ENCODE peak calls at places on chromosomes 1 and 21, in eight cellular contexts. One of them, this sample, is unnamed.

GRCh38 chr1:64540265-64540791 is 70.4 kb downstream of the CACHD1 start:
- DNase-seq in body of pancreas: no peak
- DNase-seq in heart right ventricle: peak; percentile 9
- DNase-seq in GM23248: peak; percentile 67
- DNase-seq in mucosa of descending colon: no peak
- DNase-seq in psoas muscle: no peak
- DNase-seq in colonic mucosa: no peak
- DNase-seq in GM23338: peak; percentile 53
- DNase-seq in this sample: no peak

GRCh38 chr1:202113690-202114300 is 8.9 kb upstream of the GPR37L1 start:
- DNase-seq in colonic mucosa: no peak
- DNase-seq in heart right ventricle: no peak
- DNase-seq in GM23338: no peak
- DNase-seq in GM23248: no peak
- DNase-seq in body of pancreas: no peak
- DNase-seq in psoas muscle: no peak
- DNase-seq in mucosa of descending colon: no peak
- DNase-seq in this sample: no peak

GRCh38 chr1:110053557-110054428 is 16.7 kb downstream of the ALX3 start:
- DNase-seq in body of pancreas: peak; percentile 73
- DNase-seq in psoas muscle: peak; percentile 77
- DNase-seq in GM23248: peak; percentile 53
- DNase-seq in heart right ventricle: peak; percentile 62
- DNase-seq in mucosa of descending colon: peak; percentile 63
- DNase-seq in GM23338: peak; percentile 76
- DNase-seq in colonic mucosa: peak; percentile 78
- DNase-seq in this sample: peak; percentile 70

GRCh38 chr21:41411449-41412089 is 14.5 kb upstream of the MX1 start:
- DNase-seq in GM23338: peak; percentile 55
- DNase-seq in heart right ventricle: no peak
- DNase-seq in mucosa of descending colon: peak; percentile 76
- DNase-seq in body of pancreas: peak; percentile 49
- DNase-seq in psoas muscle: no peak
- DNase-seq in GM23248: no peak
- DNase-seq in colonic mucosa: peak; percentile 68
- DNase-seq in this sample: peak; percentile 57

GRCh38 chr1:209062081-209062480 is 521.4 kb upstream of the CAMK1G start:
- DNase-seq in colonic mucosa: no peak
- DNase-seq in mucosa of descending colon: no peak
- DNase-seq in psoas muscle: no peak
- DNase-seq in GM23338: no peak
- DNase-seq in GM23248: no peak
- DNase-seq in heart right ventricle: no peak
- DNase-seq in body of pancreas: no peak
- DNase-seq in this sample: no peak

GRCh38 chr1:102172200-102172599 is 175.5 kb upstream of the OLFM3 start:
- DNase-seq in mucosa of descending colon: no peak
- DNase-seq in body of pancreas: no peak
- DNase-seq in GM23248: no peak
- DNase-seq in GM23338: no peak
- DNase-seq in colonic mucosa: no peak
- DNase-seq in psoas muscle: no peak
- DNase-seq in heart right ventricle: no peak
- DNase-seq in this sample: no peak

GRCh38 chr1:43305461-43305860 is 4.7 kb downstream of the TIE1 start:
- DNase-seq in colonic mucosa: no peak
- DNase-seq in GM23248: no peak
- DNase-seq in heart right ventricle: no peak
- DNase-seq in body of pancreas: no peak
- DNase-seq in mucosa of descending colon: peak; percentile 17
- DNase-seq in psoas muscle: no peak
- DNase-seq in GM23338: no peak
- DNase-seq in this sample: no peak

GRCh38 chr1:153957744-153958110 is 685 bp downstream of the CRTC2 start:
- DNase-seq in body of pancreas: no peak
- DNase-seq in GM23248: no peak
- DNase-seq in psoas muscle: no peak
- DNase-seq in mucosa of descending colon: no peak
- DNase-seq in colonic mucosa: peak; percentile 47
- DNase-seq in GM23338: peak; percentile 63
- DNase-seq in heart right ventricle: no peak
- DNase-seq in this sample: no peak

GRCh38 chr1:180643693-180644092 is 11.9 kb downstream of the XPR1 start:
- DNase-seq in colonic mucosa: no peak
- DNase-seq in mucosa of descending colon: no peak
- DNase-seq in body of pancreas: peak; percentile 44
- DNase-seq in heart right ventricle: peak; percentile 56
- DNase-seq in GM23248: peak; percentile 48
- DNase-seq in GM23338: no peak
- DNase-seq in psoas muscle: no peak
- DNase-seq in this sample: no peak

GRCh38 chr1:91148641-91149069 is 126.8 kb upstream of the ZNF644 start:
- DNase-seq in colonic mucosa: no peak
- DNase-seq in mucosa of descending colon: no peak
- DNase-seq in GM23338: peak; percentile 33
- DNase-seq in body of pancreas: no peak
- DNase-seq in heart right ventricle: no peak
- DNase-seq in GM23248: no peak
- DNase-seq in psoas muscle: no peak
- DNase-seq in this sample: no peak

GRCh38 chr1:236920270-236920894 is 83.9 kb downstream of the MT1HL1 start:
- DNase-seq in GM23248: no peak
- DNase-seq in psoas muscle: no peak
- DNase-seq in heart right ventricle: no peak
- DNase-seq in body of pancreas: no peak
- DNase-seq in GM23338: no peak
- DNase-seq in colonic mucosa: no peak
- DNase-seq in mucosa of descending colon: no peak
- DNase-seq in this sample: no peak

GRCh38 chr1:231818342-231818741 is 191.8 kb downstream of the DISC1 start:
- DNase-seq in body of pancreas: no peak
- DNase-seq in mucosa of descending colon: no peak
- DNase-seq in GM23338: no peak
- DNase-seq in psoas muscle: peak; percentile 50
- DNase-seq in GM23248: peak; percentile 28
- DNase-seq in heart right ventricle: peak; percentile 55
- DNase-seq in colonic mucosa: no peak
- DNase-seq in this sample: peak; percentile 90

GRCh38 chr1:110292327-110292741 is 46.8 kb upstream of the RBM15 start:
- DNase-seq in colonic mucosa: peak; percentile 25
- DNase-seq in body of pancreas: no peak
- DNase-seq in heart right ventricle: no peak
- DNase-seq in psoas muscle: no peak
- DNase-seq in mucosa of descending colon: no peak
- DNase-seq in GM23248: peak; percentile 81
- DNase-seq in GM23338: no peak
- DNase-seq in this sample: no peak

GRCh38 chr21:44012474-44013379 is 618 bp downstream of the TRAPPC10 start:
- DNase-seq in psoas muscle: peak; percentile 72
- DNase-seq in body of pancreas: peak; percentile 57
- DNase-seq in GM23338: peak; percentile 85
- DNase-seq in colonic mucosa: peak; percentile 85
- DNase-seq in GM23248: peak; percentile 71
- DNase-seq in heart right ventricle: peak; percentile 53
- DNase-seq in mucosa of descending colon: peak; percentile 90
- DNase-seq in this sample: no peak

DNA sequence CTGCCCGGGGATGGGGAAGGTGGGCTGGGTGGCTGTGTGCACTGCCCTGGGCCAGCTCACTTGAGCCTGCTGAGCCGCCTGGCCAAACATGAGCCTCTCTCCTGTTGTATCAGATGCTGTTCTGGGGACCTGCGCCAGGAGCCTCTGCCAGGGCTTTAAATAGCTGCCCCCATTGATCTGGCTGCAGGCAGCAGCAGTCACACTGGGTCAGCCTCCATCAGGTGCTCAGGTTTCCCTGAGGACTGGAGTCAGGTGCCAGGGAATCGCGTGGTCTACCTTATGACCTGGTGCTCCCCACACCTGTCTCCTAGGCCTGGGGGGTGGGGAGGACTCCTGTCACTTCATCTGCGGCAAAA is 700 bp upstream of the CCDC28B start:
- DNase-seq in body of pancreas: peak; percentile 70
- DNase-seq in GM23338: no peak
- DNase-seq in mucosa of descending colon: peak; percentile 62
- DNase-seq in heart right ventricle: peak; percentile 77
- DNase-seq in GM23248: peak; percentile 57
- DNase-seq in colonic mucosa: no peak
- DNase-seq in psoas muscle: peak; percentile 82
- DNase-seq in this sample: peak; percentile 70
- H3K4me1 ChIP-seq in body of pancreas: peaks cover 31% of the 10 kb centered on the region
- H3K4me1 ChIP-seq in GM23338: peaks cover 30% of the 10 kb centered on the region
- H3K4me1 ChIP-seq in mucosa of descending colon: peaks cover 7% of the 10 kb centered on the region
- H3K4me1 ChIP-seq in heart right ventricle: peaks cover 32% of the 10 kb centered on the region
- H3K4me1 ChIP-seq in GM23248: peaks cover 31% of the 10 kb centered on the region
- H3K4me1 ChIP-seq in colonic mucosa: peaks cover 3% of the 10 kb centered on the region
- H3K4me1 ChIP-seq in psoas muscle: peaks cover 54% of the 10 kb centered on the region
- H3K4me1 ChIP-seq in this sample: peaks cover 37% of the 10 kb centered on the region

GRCh38 chr1:212608209-212608955 is at the start of gene ATF3:
- DNase-seq in psoas muscle: peak; percentile 100
- DNase-seq in GM23248: peak; percentile 100
- DNase-seq in heart right ventricle: peak; percentile 99
- DNase-seq in mucosa of descending colon: peak; percentile 98
- DNase-seq in body of pancreas: peak; percentile 100
- DNase-seq in colonic mucosa: peak; percentile 99
- DNase-seq in GM23338: peak; percentile 99
- DNase-seq in this sample: peak; percentile 100

GRCh38 chr1:212610575-212610967 is 2.0 kb downstream of the ATF3 start:
- DNase-seq in GM23248: no peak
- DNase-seq in heart right ventricle: no peak
- DNase-seq in psoas muscle: no peak
- DNase-seq in colonic mucosa: no peak
- DNase-seq in body of pancreas: no peak
- DNase-seq in GM23338: no peak
- DNase-seq in mucosa of descending colon: no peak
- DNase-seq in this sample: no peak

GRCh38 chr1:212607924-212608208 is 695 bp upstream of the ATF3 start:
- DNase-seq in heart right ventricle: no peak
- DNase-seq in GM23248: peak; percentile 49
- DNase-seq in mucosa of descending colon: peak; percentile 70
- DNase-seq in GM23338: no peak
- DNase-seq in colonic mucosa: no peak
- DNase-seq in body of pancreas: no peak
- DNase-seq in psoas muscle: peak; percentile 49
- DNase-seq in this sample: no peak

GRCh38 chr1:212609701-212610574 is 1.4 kb downstream of the ATF3 start:
- DNase-seq in heart right ventricle: no peak
- DNase-seq in body of pancreas: no peak
- DNase-seq in mucosa of descending colon: no peak
- DNase-seq in GM23248: peak; percentile 55
- DNase-seq in colonic mucosa: peak; percentile 29
- DNase-seq in psoas muscle: no peak
- DNase-seq in GM23338: no peak
- DNase-seq in this sample: no peak

DNA sequence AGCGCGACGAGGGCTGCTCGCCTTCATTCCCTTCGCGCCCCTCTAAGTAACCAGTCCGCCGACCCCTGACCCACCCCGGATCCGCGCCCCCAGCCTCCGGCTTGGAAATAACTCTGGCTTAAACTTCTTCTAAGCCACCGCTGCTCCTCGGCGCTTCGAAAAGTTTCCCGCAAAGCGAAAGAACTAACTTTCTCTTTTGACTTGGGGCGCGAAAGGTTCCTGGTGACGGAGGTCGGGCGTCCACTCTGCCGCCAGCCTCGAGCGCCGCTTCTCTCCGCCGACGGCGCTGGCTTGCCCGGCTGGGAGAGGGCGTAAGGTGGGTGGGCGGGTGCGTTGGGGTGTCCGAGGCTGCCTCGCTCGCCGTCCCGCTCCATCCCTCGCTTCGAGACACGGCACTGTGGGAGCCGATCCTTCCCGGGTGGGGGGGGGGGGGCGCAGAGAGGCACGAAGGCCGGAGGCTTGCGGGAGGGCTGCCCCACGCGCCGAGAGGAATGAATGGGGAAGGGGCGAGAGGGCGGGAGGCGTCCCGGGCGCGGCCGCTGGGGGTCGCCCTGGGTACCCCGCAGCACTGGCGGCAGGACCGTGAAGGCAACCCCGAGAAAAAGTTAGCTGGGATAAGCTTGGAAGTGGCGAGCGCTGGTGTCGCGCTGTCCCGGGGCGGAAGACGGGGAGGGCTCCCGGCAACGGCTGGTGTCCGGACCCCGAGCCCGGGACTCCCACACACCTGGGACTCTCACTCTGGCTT is 567 bp downstream of the ATF3 start:
- DNase-seq in heart right ventricle: peak; percentile 48
- DNase-seq in body of pancreas: peak; percentile 67
- DNase-seq in GM23338: peak; percentile 80
- DNase-seq in GM23248: peak; percentile 79
- DNase-seq in colonic mucosa: peak; percentile 58
- DNase-seq in mucosa of descending colon: peak; percentile 64
- DNase-seq in psoas muscle: peak; percentile 53
- DNase-seq in this sample: no peak
- H3K4me1 ChIP-seq in heart right ventricle: peaks cover 20% of the 10 kb centered on the region
- H3K4me1 ChIP-seq in body of pancreas: peaks cover 52% of the 10 kb centered on the region
- H3K4me1 ChIP-seq in GM23338: peaks cover 63% of the 10 kb centered on the region
- H3K4me1 ChIP-seq in GM23248: peaks cover 20% of the 10 kb centered on the region
- H3K4me1 ChIP-seq in colonic mucosa: no peaks in the 10 kb centered on the region
- H3K4me1 ChIP-seq in mucosa of descending colon: peaks cover 19% of the 10 kb centered on the region
- H3K4me1 ChIP-seq in psoas muscle: peaks cover 24% of the 10 kb centered on the region
- H3K4me1 ChIP-seq in this sample: peaks cover 40% of the 10 kb centered on the region

DNA sequence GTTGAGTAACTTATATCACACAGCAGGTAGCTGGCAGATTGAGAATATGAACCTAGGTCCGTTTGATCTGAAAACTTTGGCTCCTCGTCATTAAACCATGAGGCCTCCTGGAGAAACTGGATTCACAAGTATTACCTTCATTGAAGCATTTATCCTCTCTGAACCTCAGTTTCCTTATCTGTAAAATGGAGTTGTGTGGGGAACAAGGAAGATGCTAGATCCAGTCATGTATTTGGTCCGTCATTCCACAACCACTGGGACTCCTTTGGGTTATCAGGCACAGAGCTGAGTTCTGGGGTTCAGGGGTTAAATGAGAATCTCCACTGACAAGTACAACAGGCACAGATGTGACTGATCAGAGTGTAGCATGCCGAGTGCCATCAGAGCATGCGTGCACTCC is 130.8 kb downstream of the PLPP3 start:
- DNase-seq in heart right ventricle: no peak
- DNase-seq in mucosa of descending colon: no peak
- DNase-seq in body of pancreas: no peak
- DNase-seq in GM23248: no peak
- DNase-seq in GM23338: no peak
- DNase-seq in psoas muscle: no peak
- DNase-seq in colonic mucosa: no peak
- DNase-seq in this sample: no peak
- H3K4me1 ChIP-seq in heart right ventricle: peaks cover 26% of the 10 kb centered on the region
- H3K4me1 ChIP-seq in mucosa of descending colon: peaks cover 20% of the 10 kb centered on the region
- H3K4me1 ChIP-seq in body of pancreas: no peaks in the 10 kb centered on the region
- H3K4me1 ChIP-seq in GM23248: no peaks in the 10 kb centered on the region
- H3K4me1 ChIP-seq in GM23338: peaks cover 23% of the 10 kb centered on the region
- H3K4me1 ChIP-seq in psoas muscle: peaks cover 22% of the 10 kb centered on the region
- H3K4me1 ChIP-seq in colonic mucosa: no peaks in the 10 kb centered on the region
- H3K4me1 ChIP-seq in this sample: no peaks in the 10 kb centered on the region

DNA sequence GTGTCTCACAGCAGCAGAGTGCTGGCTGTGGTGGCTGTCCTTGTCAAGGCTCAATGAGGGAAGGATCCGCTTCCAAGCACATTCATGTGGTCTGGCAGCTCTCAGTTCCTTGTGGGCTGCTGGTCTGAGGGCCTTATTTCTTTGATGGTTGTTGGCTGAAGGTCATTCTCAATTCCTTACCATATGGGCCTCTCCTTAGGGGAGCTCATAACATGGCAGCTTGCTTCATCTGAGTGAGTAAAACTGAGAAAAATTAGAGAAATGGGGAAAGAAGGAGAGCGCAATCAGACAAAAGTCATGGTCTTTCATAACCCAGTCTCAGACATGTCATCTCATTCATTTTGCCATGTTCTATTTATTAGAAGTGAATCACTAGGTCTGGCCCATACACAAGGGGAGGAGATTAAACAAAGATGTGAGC is 81.7 kb upstream of the TSPAN2 start:
- DNase-seq in psoas muscle: peak; percentile 48
- DNase-seq in mucosa of descending colon: no peak
- DNase-seq in GM23248: peak; percentile 78
- DNase-seq in body of pancreas: no peak
- DNase-seq in heart right ventricle: no peak
- DNase-seq in colonic mucosa: no peak
- DNase-seq in GM23338: no peak
- DNase-seq in this sample: no peak
- H3K4me1 ChIP-seq in psoas muscle: peaks cover 11% of the 10 kb centered on the region
- H3K4me1 ChIP-seq in mucosa of descending colon: no peaks in the 10 kb centered on the region
- H3K4me1 ChIP-seq in GM23248: peaks cover 68% of the 10 kb centered on the region
- H3K4me1 ChIP-seq in body of pancreas: peaks cover 2% of the 10 kb centered on the region
- H3K4me1 ChIP-seq in heart right ventricle: no peaks in the 10 kb centered on the region
- H3K4me1 ChIP-seq in colonic mucosa: no peaks in the 10 kb centered on the region
- H3K4me1 ChIP-seq in GM23338: no peaks in the 10 kb centered on the region
- H3K4me1 ChIP-seq in this sample: no peaks in the 10 kb centered on the region

This sample was measured in right atrium auricular region.